ENCODE peak calls at places on chromosomes 4 and X, in seven cellular contexts. I is dorsolateral prefrontal cortex, T is HCT116, R is fibroblast of pulmonary artery, Y is thoracic aorta, D is tibial artery, G is right cardiac atrium. Z is an unnamed sample.

GRCh38 chr4:17376205-17376604 is 135.7 kb downstream of the QDPR start:
- DNase-seq in D (no peak), G (no peak), R (peak; percentile 65), T (no peak), Y (no peak), I (no peak), Z (peak; percentile 3)

GRCh38 chrX:10415704-10416001 is 204.7 kb downstream of the MID1 start:
- DNase-seq in R (peak; percentile 14), G (no peak), Y (no peak), I (no peak), T (no peak), D (no peak), Z (peak; percentile 37)

GRCh38 chr4:148300877-148301276 is 141.3 kb downstream of the NR3C2 start:
- DNase-seq in D (no peak), I (no peak), G (no peak), R (no peak), Y (no peak), T (peak; percentile 22), Z (no peak)

GRCh38 chr4:48767055-48767454 is 13.0 kb downstream of the FRYL start:
- DNase-seq in T (no peak), Y (no peak), D (no peak), R (no peak), G (no peak), I (no peak), Z (no peak)

GRCh38 chr4:34183916-34184315 is 2060.4 kb downstream of the ARAP2 start:
- DNase-seq in Y (no peak), R (peak; percentile 8), G (no peak), T (no peak), I (no peak), D (no peak), Z (peak; percentile 49)

GRCh38 chrX:133741303-133741702 is 244.1 kb downstream of the GPC3 start:
- DNase-seq in R (peak; percentile 2), G (no peak), I (no peak), Y (no peak), T (no peak), D (no peak), Z (no peak)

GRCh38 chr4:26459054-26459755 is 31.1 kb downstream of the CCKAR start:
- DNase-seq in G (no peak), Y (no peak), R (peak; percentile 81), D (no peak), I (no peak), T (peak; percentile 61), Z (peak; percentile 69)

GRCh38 chr4:6008766-6009385 is 9.4 kb downstream of the C4orf50 start:
- DNase-seq in Y (no peak), D (no peak), G (no peak), R (no peak), T (no peak), I (no peak), Z (no peak)

GRCh38 chrX:113726466-113726865 is 857.4 kb upstream of the HTR2C start:
- DNase-seq in G (no peak), R (no peak), I (no peak), T (no peak), D (no peak), Y (no peak), Z (no peak)

GRCh38 chr4:184599492-184600135 is 49.6 kb downstream of the CASP3 start:
- DNase-seq in R (peak; percentile 84), T (no peak), G (no peak), D (no peak), Y (no peak), I (no peak), Z (peak; percentile 86)

GRCh38 chr4:110361921-110362320 is 114.0 kb upstream of the ENPEP start:
- DNase-seq in D (no peak), Y (no peak), R (peak; percentile 53), T (no peak), I (no peak), G (no peak), Z (peak; percentile 19)

GRCh38 chr4:142238589-142238988 is 602.2 kb downstream of the IL15 start:
- DNase-seq in I (no peak), T (no peak), D (no peak), G (no peak), R (no peak), Y (no peak), Z (no peak)

GRCh38 chrX:111823068-111823467 is 52.9 kb upstream of the TRPC5OS start:
- DNase-seq in T (no peak), R (no peak), G (no peak), Y (no peak), I (no peak), D (no peak), Z (peak; percentile 1)

GRCh38 chrX:2974946-2975345 is 31.4 kb upstream of the ARSH start:
- DNase-seq in Y (no peak), G (no peak), R (peak; percentile 8), D (no peak), T (no peak), I (no peak), Z (no peak)

GRCh38 chrX:68684291-68684918 is 36.9 kb downstream of the STARD8 start:
- DNase-seq in D (peak; percentile 56), T (no peak), R (peak; percentile 48), I (no peak), Y (no peak), G (peak; percentile 81), Z (no peak)

GRCh38 chr4:6577409-6577808 is 2.4 kb downstream of the MAN2B2 start:
- DNase-seq in Y (no peak), D (no peak), G (no peak), T (no peak), R (no peak), I (no peak), Z (no peak)

GRCh38 chr4:21242163-21242562 is 541.9 kb downstream of the PACRGL start:
- DNase-seq in D (no peak), R (no peak), G (no peak), I (no peak), T (no peak), Y (no peak), Z (no peak)

GRCh38 chr4:48178931-48179330 is 44.9 kb upstream of the TXK start:
- DNase-seq in I (no peak), Y (no peak), D (no peak), R (no peak), G (no peak), T (no peak), Z (no peak)

GRCh38 chr4:169184236-169184635 is 86.5 kb downstream of the SH3RF1 start:
- DNase-seq in Y (no peak), R (no peak), T (no peak), D (no peak), G (no peak), I (no peak), Z (no peak)

GRCh38 chrX:119990995-119991787 is 47.6 kb upstream of the NKAP start:
- DNase-seq in Y (no peak), I (no peak), G (no peak), T (no peak), D (no peak), R (no peak), Z (no peak)

GRCh38 chr4:185872747-185873380 is 60.9 kb upstream of the SORBS2 start:
- DNase-seq in T (peak; percentile 26), G (no peak), D (no peak), I (no peak), Y (no peak), R (no peak), Z (peak; percentile 29)

DNA sequence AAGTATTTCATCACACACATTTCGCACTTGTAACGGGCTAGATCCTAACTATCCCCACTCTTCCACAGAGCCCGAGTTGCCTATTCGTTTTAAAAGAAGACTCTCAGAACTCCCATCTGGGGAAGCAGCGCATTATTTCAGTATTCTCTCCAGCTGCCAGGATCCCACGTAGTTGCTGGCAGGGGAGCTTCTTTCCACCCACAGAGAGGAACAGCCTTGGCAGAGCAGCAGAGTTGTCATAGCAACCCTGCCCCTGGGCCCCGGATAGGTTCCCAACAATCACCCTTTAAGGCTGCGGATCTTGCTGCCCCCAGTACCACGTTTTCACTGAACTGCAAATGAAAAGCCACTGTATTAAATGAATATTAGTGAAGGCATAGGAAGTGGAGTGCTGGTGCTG is 106.7 kb downstream of the GPM6A start:
- DNase-seq in Y (no peak), G (peak; percentile 46), I (peak; percentile 35), R (peak; percentile 4), T (no peak), D (no peak), Z (no peak)
- H3K4me3 ChIP-seq in Y (no peak overlapping the region), G (no peak overlapping the region), I (no peak overlapping the region), R (no peak overlapping the region), T (no peak overlapping the region), D (no peak overlapping the region), Z (no peak overlapping the region)

GRCh38 chr4:7632341-7632740 is 197.6 kb upstream of the PSAPL1 start:
- DNase-seq in D (no peak), Y (no peak), R (no peak), T (no peak), I (no peak), G (no peak), Z (no peak)

GRCh38 chr4:7629855-7630254 is 195.1 kb upstream of the PSAPL1 start:
- DNase-seq in T (no peak), D (no peak), Y (no peak), I (no peak), R (no peak), G (no peak), Z (no peak)

GRCh38 chr4:7632971-7633370 is 198.2 kb upstream of the PSAPL1 start:
- DNase-seq in D (no peak), I (no peak), T (no peak), Y (no peak), G (no peak), R (no peak), Z (no peak)

GRCh38 chr4:7631288-7631633 is 196.5 kb upstream of the PSAPL1 start:
- DNase-seq in T (no peak), Y (no peak), G (no peak), D (no peak), I (no peak), R (no peak), Z (no peak)

DNA sequence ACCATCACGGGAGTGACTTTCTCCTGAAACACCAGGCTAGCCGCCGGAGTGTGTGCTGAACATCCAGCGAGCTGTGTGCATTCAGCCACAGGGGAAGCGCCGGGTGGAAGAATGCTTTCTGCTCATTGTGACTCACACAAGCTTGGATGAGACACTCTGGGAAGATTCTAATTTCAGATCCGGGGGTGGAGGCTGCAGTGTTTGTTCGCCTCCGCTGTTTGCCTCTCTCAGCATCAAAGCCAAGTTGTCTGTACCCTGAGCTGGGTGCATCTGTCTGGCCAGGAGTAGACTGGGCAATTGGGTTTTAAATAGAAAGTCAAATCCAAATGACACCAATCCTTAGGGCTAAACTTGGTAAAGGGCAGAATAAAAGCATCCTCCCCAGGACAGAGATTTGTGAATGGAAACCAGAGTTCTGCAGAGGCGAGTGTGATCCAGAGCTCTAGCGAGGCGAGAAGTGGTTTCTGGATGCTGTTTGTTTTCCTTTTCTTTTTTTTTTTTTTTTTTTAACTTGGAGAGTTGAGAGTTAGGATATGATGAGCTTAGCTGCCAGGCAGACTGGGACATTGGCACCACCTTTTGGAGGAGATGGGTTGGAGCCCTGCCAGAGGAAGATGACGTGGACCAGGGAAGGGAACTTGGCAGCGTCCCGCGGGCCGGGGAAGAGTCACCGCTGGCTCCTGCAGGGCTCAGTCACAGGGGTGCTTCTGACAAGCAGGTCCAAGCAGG is 196.0 kb upstream of the PSAPL1 start:
- DNase-seq in R (peak; percentile 67), T (peak; percentile 33), Y (peak; percentile 33), D (peak; percentile 57), I (peak; percentile 50), G (peak; percentile 79), Z (peak; percentile 66)
- H3K4me3 ChIP-seq in R (no peak overlapping the region), T (peak overlapping the region; percentile 11), Y (no peak overlapping the region), D (no peak overlapping the region), I (no peak overlapping the region), G (no peak overlapping the region), Z (no peak overlapping the region)

GRCh38 chr4:40953253-40954118 is 203.7 kb downstream of the NSUN7 start:
- DNase-seq in R (no peak), Y (no peak), I (no peak), D (no peak), G (peak; percentile 44), T (no peak), Z (no peak)
- H3K4me3 ChIP-seq in R (no peak overlapping the region), Y (peak overlapping the region; percentile 23), I (no peak overlapping the region), D (no peak overlapping the region), G (no peak overlapping the region), T (no peak overlapping the region), Z (no peak overlapping the region)

GRCh38 chrX:154018518-154019060 is 1.1 kb downstream of the IRAK1 start:
- DNase-seq in Y (no peak), R (no peak), G (no peak), D (no peak), I (no peak), T (no peak), Z (no peak)
- H3K4me3 ChIP-seq in Y (peak overlapping the region; percentile 74), R (peak overlapping the region; percentile 58), G (peak overlapping the region; percentile 81), D (peak overlapping the region; percentile 57), I (peak overlapping the region; percentile 52), T (peak overlapping the region; percentile 69), Z (peak overlapping the region; percentile 56)

Z was measured in fibroblast of villous mesenchyme.